ENCODE peak calls at places on chromosomes 13 and 19, in eight cellular contexts. One of them, this sample, is unnamed.

GRCh38 chr19:38877781-38878574 is at the start of gene RINL:
- DNase-seq in ascending aorta: no peak
- DNase-seq in neural progenitor cell: no peak
- DNase-seq in breast epithelium: no peak
- DNase-seq in IMR-90: no peak
- DNase-seq in left ventricle myocardium inferior: no peak
- DNase-seq in adrenal gland: no peak
- DNase-seq in upper lobe of right lung: peak; percentile 76
- DNase-seq in this sample: peak; percentile 63

GRCh38 chr19:14147797-14148605 is 11.6 kb upstream of the ASF1B start:
- DNase-seq in ascending aorta: no peak
- DNase-seq in neural progenitor cell: peak; percentile 86
- DNase-seq in breast epithelium: peak; percentile 64
- DNase-seq in IMR-90: peak; percentile 57
- DNase-seq in left ventricle myocardium inferior: peak; percentile 72
- DNase-seq in adrenal gland: peak; percentile 74
- DNase-seq in upper lobe of right lung: peak; percentile 85
- DNase-seq in this sample: peak; percentile 88

GRCh38 chr13:105773887-105774538 is 761.4 kb downstream of the EFNB2 start:
- DNase-seq in ascending aorta: no peak
- DNase-seq in neural progenitor cell: peak; percentile 12
- DNase-seq in breast epithelium: no peak
- DNase-seq in IMR-90: peak; percentile 57
- DNase-seq in left ventricle myocardium inferior: no peak
- DNase-seq in adrenal gland: no peak
- DNase-seq in upper lobe of right lung: no peak
- DNase-seq in this sample: no peak

GRCh38 chr19:7328647-7329046 is 20.1 kb upstream of the ARHGEF18 start:
- DNase-seq in ascending aorta: no peak
- DNase-seq in neural progenitor cell: no peak
- DNase-seq in breast epithelium: no peak
- DNase-seq in IMR-90: no peak
- DNase-seq in left ventricle myocardium inferior: no peak
- DNase-seq in adrenal gland: no peak
- DNase-seq in upper lobe of right lung: no peak
- DNase-seq in this sample: no peak

GRCh38 chr19:2969104-2969504 is 8.3 kb upstream of the TLE6 start:
- DNase-seq in ascending aorta: no peak
- DNase-seq in neural progenitor cell: no peak
- DNase-seq in breast epithelium: no peak
- DNase-seq in IMR-90: no peak
- DNase-seq in left ventricle myocardium inferior: peak; percentile 68
- DNase-seq in adrenal gland: peak; percentile 74
- DNase-seq in upper lobe of right lung: no peak
- DNase-seq in this sample: no peak

GRCh38 chr13:25249001-25249543 is 38.2 kb downstream of the MTMR6 start:
- DNase-seq in ascending aorta: no peak
- DNase-seq in neural progenitor cell: peak; percentile 53
- DNase-seq in breast epithelium: no peak
- DNase-seq in IMR-90: peak; percentile 43
- DNase-seq in left ventricle myocardium inferior: no peak
- DNase-seq in adrenal gland: peak; percentile 29
- DNase-seq in upper lobe of right lung: no peak
- DNase-seq in this sample: no peak

GRCh38 chr19:14135985-14136508 is 342 bp downstream of the ASF1B start:
- DNase-seq in ascending aorta: no peak
- DNase-seq in neural progenitor cell: no peak
- DNase-seq in breast epithelium: no peak
- DNase-seq in IMR-90: no peak
- DNase-seq in left ventricle myocardium inferior: no peak
- DNase-seq in adrenal gland: no peak
- DNase-seq in upper lobe of right lung: no peak
- DNase-seq in this sample: no peak

GRCh38 chr19:21483589-21484170 is 21.7 kb upstream of the ZNF429 start:
- DNase-seq in ascending aorta: no peak
- DNase-seq in neural progenitor cell: peak; percentile 45
- DNase-seq in breast epithelium: peak; percentile 46
- DNase-seq in IMR-90: no peak
- DNase-seq in left ventricle myocardium inferior: peak; percentile 67
- DNase-seq in adrenal gland: peak; percentile 57
- DNase-seq in upper lobe of right lung: peak; percentile 79
- DNase-seq in this sample: peak; percentile 40

GRCh38 chr19:18340990-18341868 is 831 bp downstream of the PGPEP1 start:
- DNase-seq in ascending aorta: peak; percentile 23
- DNase-seq in neural progenitor cell: peak; percentile 39
- DNase-seq in breast epithelium: peak; percentile 41
- DNase-seq in IMR-90: peak; percentile 42
- DNase-seq in left ventricle myocardium inferior: peak; percentile 48
- DNase-seq in adrenal gland: peak; percentile 86
- DNase-seq in upper lobe of right lung: peak; percentile 82
- DNase-seq in this sample: peak; percentile 74

GRCh38 chr19:53707278-53707677 is 75.5 kb downstream of the DPRX start:
- DNase-seq in ascending aorta: no peak
- DNase-seq in neural progenitor cell: no peak
- DNase-seq in breast epithelium: no peak
- DNase-seq in IMR-90: no peak
- DNase-seq in left ventricle myocardium inferior: no peak
- DNase-seq in adrenal gland: no peak
- DNase-seq in upper lobe of right lung: no peak
- DNase-seq in this sample: no peak

GRCh38 chr13:27644302-27644701 is 22.6 kb downstream of the POLR1D start:
- DNase-seq in ascending aorta: no peak
- DNase-seq in neural progenitor cell: no peak
- DNase-seq in breast epithelium: peak; percentile 24
- DNase-seq in IMR-90: peak; percentile 92
- DNase-seq in left ventricle myocardium inferior: no peak
- DNase-seq in adrenal gland: peak; percentile 63
- DNase-seq in upper lobe of right lung: no peak
- DNase-seq in this sample: no peak

GRCh38 chr13:80047406-80047805 is 293.5 kb downstream of the SPRY2 start:
- DNase-seq in ascending aorta: no peak
- DNase-seq in neural progenitor cell: no peak
- DNase-seq in breast epithelium: no peak
- DNase-seq in IMR-90: peak; percentile 69
- DNase-seq in left ventricle myocardium inferior: no peak
- DNase-seq in adrenal gland: no peak
- DNase-seq in upper lobe of right lung: no peak
- DNase-seq in this sample: no peak

GRCh38 chr19:39110263-39110967 is 15.2 kb upstream of the PAK4 start:
- DNase-seq in ascending aorta: no peak
- DNase-seq in neural progenitor cell: peak; percentile 74
- DNase-seq in breast epithelium: peak; percentile 61
- DNase-seq in IMR-90: no peak
- DNase-seq in left ventricle myocardium inferior: peak; percentile 47
- DNase-seq in adrenal gland: peak; percentile 72
- DNase-seq in upper lobe of right lung: peak; percentile 77
- DNase-seq in this sample: no peak

GRCh38 chr13:23322353-23323336 is 110.9 kb downstream of the SACS start:
- DNase-seq in ascending aorta: no peak
- DNase-seq in neural progenitor cell: no peak
- DNase-seq in breast epithelium: no peak
- DNase-seq in IMR-90: peak; percentile 6
- DNase-seq in left ventricle myocardium inferior: no peak
- DNase-seq in adrenal gland: no peak
- DNase-seq in upper lobe of right lung: no peak
- DNase-seq in this sample: no peak

GRCh38 chr19:37928527-37929286 is 21.7 kb downstream of the SIPA1L3 start:
- DNase-seq in ascending aorta: no peak
- DNase-seq in neural progenitor cell: no peak
- DNase-seq in breast epithelium: no peak
- DNase-seq in IMR-90: no peak
- DNase-seq in left ventricle myocardium inferior: no peak
- DNase-seq in adrenal gland: no peak
- DNase-seq in upper lobe of right lung: no peak
- DNase-seq in this sample: no peak

GRCh38 chr19:11450570-11451326 is 15.3 kb downstream of the PRKCSH start:
- DNase-seq in ascending aorta: no peak
- DNase-seq in neural progenitor cell: no peak
- DNase-seq in breast epithelium: no peak
- DNase-seq in IMR-90: no peak
- DNase-seq in left ventricle myocardium inferior: no peak
- DNase-seq in adrenal gland: no peak
- DNase-seq in upper lobe of right lung: no peak
- DNase-seq in this sample: no peak

GRCh38 chr19:34508540-34508939 is 27.0 kb downstream of the WTIP start:
- DNase-seq in ascending aorta: no peak
- DNase-seq in neural progenitor cell: no peak
- DNase-seq in breast epithelium: peak; percentile 13
- DNase-seq in IMR-90: no peak
- DNase-seq in left ventricle myocardium inferior: no peak
- DNase-seq in adrenal gland: no peak
- DNase-seq in upper lobe of right lung: peak; percentile 61
- DNase-seq in this sample: no peak

GRCh38 chr19:41769608-41770007 is 14.3 kb downstream of the CEACAM6 start:
- DNase-seq in ascending aorta: no peak
- DNase-seq in neural progenitor cell: no peak
- DNase-seq in breast epithelium: no peak
- DNase-seq in IMR-90: no peak
- DNase-seq in left ventricle myocardium inferior: no peak
- DNase-seq in adrenal gland: no peak
- DNase-seq in upper lobe of right lung: no peak
- DNase-seq in this sample: no peak

GRCh38 chr19:1758231-1758577 is 4.9 kb downstream of the ONECUT3 start:
- DNase-seq in ascending aorta: no peak
- DNase-seq in neural progenitor cell: no peak
- DNase-seq in breast epithelium: no peak
- DNase-seq in IMR-90: no peak
- DNase-seq in left ventricle myocardium inferior: no peak
- DNase-seq in adrenal gland: no peak
- DNase-seq in upper lobe of right lung: no peak
- DNase-seq in this sample: peak; percentile 12

GRCh38 chr19:1760020-1760419 is 6.7 kb downstream of the ONECUT3 start:
- DNase-seq in ascending aorta: no peak
- DNase-seq in neural progenitor cell: peak; percentile 59
- DNase-seq in breast epithelium: no peak
- DNase-seq in IMR-90: no peak
- DNase-seq in left ventricle myocardium inferior: no peak
- DNase-seq in adrenal gland: no peak
- DNase-seq in upper lobe of right lung: no peak
- DNase-seq in this sample: no peak

GRCh38 chr19:1756705-1757445 is 3.6 kb downstream of the ONECUT3 start:
- DNase-seq in ascending aorta: no peak
- DNase-seq in neural progenitor cell: no peak
- DNase-seq in breast epithelium: no peak
- DNase-seq in IMR-90: no peak
- DNase-seq in left ventricle myocardium inferior: no peak
- DNase-seq in adrenal gland: no peak
- DNase-seq in upper lobe of right lung: no peak
- DNase-seq in this sample: peak; percentile 34

GRCh38 chr19:1757468-1758230 is 4.3 kb downstream of the ONECUT3 start:
- DNase-seq in ascending aorta: no peak
- DNase-seq in neural progenitor cell: peak; percentile 63
- DNase-seq in breast epithelium: no peak
- DNase-seq in IMR-90: no peak
- DNase-seq in left ventricle myocardium inferior: no peak
- DNase-seq in adrenal gland: no peak
- DNase-seq in upper lobe of right lung: no peak
- DNase-seq in this sample: no peak

GRCh38 chr19:1758959-1759903 is 5.9 kb downstream of the ONECUT3 start:
- DNase-seq in ascending aorta: no peak
- DNase-seq in neural progenitor cell: no peak
- DNase-seq in breast epithelium: no peak
- DNase-seq in IMR-90: no peak
- DNase-seq in left ventricle myocardium inferior: no peak
- DNase-seq in adrenal gland: no peak
- DNase-seq in upper lobe of right lung: no peak
- DNase-seq in this sample: no peak
- H3K27me3 ChIP-seq in ascending aorta: peaks cover 49% of the 10 kb centered on the region
- H3K27me3 ChIP-seq in neural progenitor cell: peaks cover 100% of the 10 kb centered on the region
- H3K27me3 ChIP-seq in breast epithelium: peaks cover 23% of the 10 kb centered on the region
- H3K27me3 ChIP-seq in IMR-90: peaks cover 95% of the 10 kb centered on the region
- H3K27me3 ChIP-seq in left ventricle myocardium inferior: peaks cover 98% of the 10 kb centered on the region
- H3K27me3 ChIP-seq in adrenal gland: peaks cover 94% of the 10 kb centered on the region
- H3K27me3 ChIP-seq in upper lobe of right lung: peaks cover 96% of the 10 kb centered on the region
- H3K27me3 ChIP-seq in this sample: peaks cover 98% of the 10 kb centered on the region

GRCh38 chr13:102392810-102393209 is 9.0 kb downstream of the FGF14 start:
- DNase-seq in ascending aorta: no peak
- DNase-seq in neural progenitor cell: no peak
- DNase-seq in breast epithelium: no peak
- DNase-seq in IMR-90: no peak
- DNase-seq in left ventricle myocardium inferior: no peak
- DNase-seq in adrenal gland: no peak
- DNase-seq in upper lobe of right lung: no peak
- DNase-seq in this sample: no peak
- H3K27me3 ChIP-seq in ascending aorta: no peaks in the 10 kb centered on the region
- H3K27me3 ChIP-seq in neural progenitor cell: peaks cover 21% of the 10 kb centered on the region
- H3K27me3 ChIP-seq in breast epithelium: no peaks in the 10 kb centered on the region
- H3K27me3 ChIP-seq in IMR-90: no peaks in the 10 kb centered on the region
- H3K27me3 ChIP-seq in left ventricle myocardium inferior: no peaks in the 10 kb centered on the region
- H3K27me3 ChIP-seq in adrenal gland: no peaks in the 10 kb centered on the region
- H3K27me3 ChIP-seq in upper lobe of right lung: no peaks in the 10 kb centered on the region
- H3K27me3 ChIP-seq in this sample: peaks cover 9% of the 10 kb centered on the region

GRCh38 chr13:31503626-31504025 is 235.7 kb upstream of the RXFP2 start:
- DNase-seq in ascending aorta: no peak
- DNase-seq in neural progenitor cell: no peak
- DNase-seq in breast epithelium: no peak
- DNase-seq in IMR-90: no peak
- DNase-seq in left ventricle myocardium inferior: no peak
- DNase-seq in adrenal gland: no peak
- DNase-seq in upper lobe of right lung: no peak
- DNase-seq in this sample: no peak

GRCh38 chr13:31504918-31505317 is 234.4 kb upstream of the RXFP2 start:
- DNase-seq in ascending aorta: no peak
- DNase-seq in neural progenitor cell: no peak
- DNase-seq in breast epithelium: no peak
- DNase-seq in IMR-90: no peak
- DNase-seq in left ventricle myocardium inferior: no peak
- DNase-seq in adrenal gland: no peak
- DNase-seq in upper lobe of right lung: no peak
- DNase-seq in this sample: no peak

GRCh38 chr13:31495336-31495735 is 244.0 kb upstream of the RXFP2 start:
- DNase-seq in ascending aorta: no peak
- DNase-seq in neural progenitor cell: no peak
- DNase-seq in breast epithelium: no peak
- DNase-seq in IMR-90: no peak
- DNase-seq in left ventricle myocardium inferior: no peak
- DNase-seq in adrenal gland: no peak
- DNase-seq in upper lobe of right lung: no peak
- DNase-seq in this sample: no peak

DNA sequence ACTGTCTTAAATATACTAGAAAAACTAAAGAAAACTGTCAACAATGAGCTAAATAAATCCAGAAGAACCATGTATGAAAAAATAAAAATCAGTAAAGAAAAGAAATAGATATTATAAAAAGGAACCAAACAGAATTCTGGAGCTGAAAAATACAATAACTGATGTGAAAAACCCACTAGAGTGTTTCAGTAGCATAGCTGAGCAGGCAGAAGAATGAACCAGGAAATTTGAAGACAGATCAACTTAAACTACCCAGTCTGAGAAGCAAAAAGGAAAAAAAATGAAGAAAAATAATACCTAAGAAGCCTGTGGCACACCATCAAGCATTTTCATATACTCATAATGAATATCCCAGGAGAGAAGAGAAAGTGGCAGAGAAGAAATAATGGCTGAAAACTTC is 240.1 kb upstream of the RXFP2 start:
- DNase-seq in ascending aorta: no peak
- DNase-seq in neural progenitor cell: no peak
- DNase-seq in breast epithelium: no peak
- DNase-seq in IMR-90: no peak
- DNase-seq in left ventricle myocardium inferior: no peak
- DNase-seq in adrenal gland: no peak
- DNase-seq in upper lobe of right lung: no peak
- DNase-seq in this sample: no peak
- H3K27me3 ChIP-seq in ascending aorta: no peaks in the 10 kb centered on the region
- H3K27me3 ChIP-seq in neural progenitor cell: no peaks in the 10 kb centered on the region
- H3K27me3 ChIP-seq in breast epithelium: no peaks in the 10 kb centered on the region
- H3K27me3 ChIP-seq in IMR-90: no peaks in the 10 kb centered on the region
- H3K27me3 ChIP-seq in left ventricle myocardium inferior: no peaks in the 10 kb centered on the region
- H3K27me3 ChIP-seq in adrenal gland: no peaks in the 10 kb centered on the region
- H3K27me3 ChIP-seq in upper lobe of right lung: no peaks in the 10 kb centered on the region
- H3K27me3 ChIP-seq in this sample: no peaks in the 10 kb centered on the region

GRCh38 chr13:111972261-111972780 is 94.6 kb upstream of the SOX1 start:
- DNase-seq in ascending aorta: no peak
- DNase-seq in neural progenitor cell: peak; percentile 21
- DNase-seq in breast epithelium: no peak
- DNase-seq in IMR-90: no peak
- DNase-seq in left ventricle myocardium inferior: no peak
- DNase-seq in adrenal gland: no peak
- DNase-seq in upper lobe of right lung: peak; percentile 59
- DNase-seq in this sample: no peak
- H3K27me3 ChIP-seq in ascending aorta: no peaks in the 10 kb centered on the region
- H3K27me3 ChIP-seq in neural progenitor cell: no peaks in the 10 kb centered on the region
- H3K27me3 ChIP-seq in breast epithelium: no peaks in the 10 kb centered on the region
- H3K27me3 ChIP-seq in IMR-90: no peaks in the 10 kb centered on the region
- H3K27me3 ChIP-seq in left ventricle myocardium inferior: peaks cover 68% of the 10 kb centered on the region
- H3K27me3 ChIP-seq in adrenal gland: peaks cover 27% of the 10 kb centered on the region
- H3K27me3 ChIP-seq in upper lobe of right lung: peaks cover 66% of the 10 kb centered on the region
- H3K27me3 ChIP-seq in this sample: peaks cover 86% of the 10 kb centered on the region